ENCODE peak calls at places on chromosomes 3 and 15, in four cellular contexts. One of them, this sample, is unnamed. For H3K9me3, the result is how much of the 10 kb centered on the place peaks cover.

GRCh38 chr15:29857196-29857595 is 34.9 kb upstream of the TJP1 start:
- DNase-seq in CD8-positive, alpha-beta memory T cell: no peak
- DNase-seq in upper lobe of left lung: no peak
- DNase-seq in adipocyte: no peak
- DNase-seq in this sample: no peak

GRCh38 chr3:63954182-63954581 is 42.0 kb upstream of the SCAANT1 start:
- DNase-seq in CD8-positive, alpha-beta memory T cell: no peak
- DNase-seq in upper lobe of left lung: no peak
- DNase-seq in adipocyte: no peak
- DNase-seq in this sample: no peak

GRCh38 chr15:82530606-82531379 is 9.5 kb downstream of the RPS17 start:
- DNase-seq in adipocyte: peak
- DNase-seq in CD8-positive, alpha-beta memory T cell: peak
- DNase-seq in upper lobe of left lung: peak
- DNase-seq in this sample: peak

GRCh38 chr15:68699124-68699880 is 120.5 kb downstream of the CORO2B start:
- DNase-seq in adipocyte: no peak
- DNase-seq in upper lobe of left lung: no peak
- DNase-seq in CD8-positive, alpha-beta memory T cell: no peak
- DNase-seq in this sample: no peak

GRCh38 chr3:101635345-101635744 is 41.6 kb downstream of the ZBTB11 start:
- DNase-seq in adipocyte: no peak
- DNase-seq in CD8-positive, alpha-beta memory T cell: no peak
- DNase-seq in upper lobe of left lung: no peak
- DNase-seq in this sample: no peak

GRCh38 chr15:70835415-70835814 is 18.5 kb downstream of the LARP6 start:
- DNase-seq in CD8-positive, alpha-beta memory T cell: no peak
- DNase-seq in upper lobe of left lung: no peak
- DNase-seq in adipocyte: no peak
- DNase-seq in this sample: no peak

GRCh38 chr3:24128195-24129005 is 183.3 kb downstream of the NR1D2 start:
- DNase-seq in adipocyte: peak
- DNase-seq in CD8-positive, alpha-beta memory T cell: no peak
- DNase-seq in upper lobe of left lung: no peak
- DNase-seq in this sample: no peak

GRCh38 chr3:195550723-195551122 is 7.6 kb upstream of the PPP1R2 start:
- DNase-seq in CD8-positive, alpha-beta memory T cell: no peak
- DNase-seq in upper lobe of left lung: no peak
- DNase-seq in adipocyte: peak
- DNase-seq in this sample: no peak

GRCh38 chr3:190621209-190621608 is 107.3 kb downstream of the IL1RAP start:
- DNase-seq in CD8-positive, alpha-beta memory T cell: no peak
- DNase-seq in upper lobe of left lung: no peak
- DNase-seq in adipocyte: peak
- DNase-seq in this sample: no peak

GRCh38 chr3:45509768-45510129 is 84.8 kb upstream of the LIMD1 start:
- DNase-seq in adipocyte: no peak
- DNase-seq in CD8-positive, alpha-beta memory T cell: no peak
- DNase-seq in upper lobe of left lung: no peak
- DNase-seq in this sample: no peak

GRCh38 chr3:111570404-111571030 is 24.6 kb downstream of the ZBED2 start:
- DNase-seq in adipocyte: no peak
- DNase-seq in CD8-positive, alpha-beta memory T cell: no peak
- DNase-seq in upper lobe of left lung: no peak
- DNase-seq in this sample: no peak

GRCh38 chr3:63655519-63655918 is 3.0 kb downstream of the SNTN start:
- DNase-seq in CD8-positive, alpha-beta memory T cell: no peak
- DNase-seq in upper lobe of left lung: no peak
- DNase-seq in adipocyte: peak
- DNase-seq in this sample: no peak

GRCh38 chr3:122786067-122786466 is 7.6 kb downstream of the HSPBAP1 start:
- DNase-seq in CD8-positive, alpha-beta memory T cell: no peak
- DNase-seq in upper lobe of left lung: no peak
- DNase-seq in adipocyte: peak
- DNase-seq in this sample: no peak

GRCh38 chr3:126158912-126159227 is 21.5 kb downstream of the ALDH1L1 start:
- DNase-seq in upper lobe of left lung: no peak
- DNase-seq in adipocyte: no peak
- DNase-seq in CD8-positive, alpha-beta memory T cell: no peak
- DNase-seq in this sample: no peak

GRCh38 chr3:149393355-149394165 is 16.1 kb upstream of the TM4SF1 start:
- DNase-seq in CD8-positive, alpha-beta memory T cell: no peak
- DNase-seq in adipocyte: peak
- DNase-seq in upper lobe of left lung: no peak
- DNase-seq in this sample: no peak

GRCh38 chr3:85838921-85839320 is 880.1 kb downstream of the CADM2 start:
- DNase-seq in adipocyte: no peak
- DNase-seq in CD8-positive, alpha-beta memory T cell: no peak
- DNase-seq in upper lobe of left lung: no peak
- DNase-seq in this sample: no peak

GRCh38 chr3:139772539-139773500 is 95.0 kb upstream of the NMNAT3 start:
- DNase-seq in CD8-positive, alpha-beta memory T cell: no peak
- DNase-seq in upper lobe of left lung: no peak
- DNase-seq in adipocyte: peak
- DNase-seq in this sample: no peak

GRCh38 chr15:100429116-100429728 is 87.4 kb upstream of the ADAMTS17 start:
- DNase-seq in adipocyte: no peak
- DNase-seq in CD8-positive, alpha-beta memory T cell: no peak
- DNase-seq in upper lobe of left lung: no peak
- DNase-seq in this sample: no peak

GRCh38 chr3:172367205-172368105 is 80.8 kb downstream of the GHSR start:
- DNase-seq in CD8-positive, alpha-beta memory T cell: no peak
- DNase-seq in upper lobe of left lung: no peak
- DNase-seq in adipocyte: peak
- DNase-seq in this sample: no peak

GRCh38 chr3:72120806-72121778 is 336.1 kb upstream of the PROK2 start:
- DNase-seq in upper lobe of left lung: no peak
- DNase-seq in adipocyte: no peak
- DNase-seq in CD8-positive, alpha-beta memory T cell: no peak
- DNase-seq in this sample: no peak

GRCh38 chr15:85274315-85275050 is 105.9 kb upstream of the AKAP13 start:
- DNase-seq in adipocyte: no peak
- DNase-seq in upper lobe of left lung: no peak
- DNase-seq in CD8-positive, alpha-beta memory T cell: no peak
- DNase-seq in this sample: no peak

GRCh38 chr3:155889212-155889611 is 18.8 kb downstream of the GMPS start:
- DNase-seq in upper lobe of left lung: no peak
- DNase-seq in CD8-positive, alpha-beta memory T cell: no peak
- DNase-seq in adipocyte: no peak
- DNase-seq in this sample: no peak

GRCh38 chr3:11014253-11014652 is 21.7 kb downstream of the SLC6A1 start:
- DNase-seq in upper lobe of left lung: no peak
- DNase-seq in CD8-positive, alpha-beta memory T cell: no peak
- DNase-seq in adipocyte: no peak
- DNase-seq in this sample: no peak

GRCh38 chr3:108060331-108060730 is 30.5 kb downstream of the CD47 start:
- DNase-seq in adipocyte: no peak
- DNase-seq in CD8-positive, alpha-beta memory T cell: no peak
- DNase-seq in upper lobe of left lung: no peak
- DNase-seq in this sample: no peak

GRCh38 chr3:110414851-110415250 is 656.8 kb upstream of the NECTIN3 start:
- DNase-seq in CD8-positive, alpha-beta memory T cell: no peak
- DNase-seq in upper lobe of left lung: no peak
- DNase-seq in adipocyte: peak
- DNase-seq in this sample: no peak

GRCh38 chr15:72198410-72199270 is 1.1 kb upstream of the GRAMD2A start:
- DNase-seq in upper lobe of left lung: no peak
- DNase-seq in adipocyte: no peak
- DNase-seq in CD8-positive, alpha-beta memory T cell: no peak
- DNase-seq in this sample: no peak

GRCh38 chr3:188788621-188789081 is 383.1 kb upstream of the TPRG1 start:
- DNase-seq in CD8-positive, alpha-beta memory T cell: peak
- DNase-seq in upper lobe of left lung: no peak
- DNase-seq in adipocyte: peak
- DNase-seq in this sample: no peak

GRCh38 chr3:147943265-147943945 is 534.2 kb downstream of the ZIC1 start:
- DNase-seq in upper lobe of left lung: no peak
- DNase-seq in adipocyte: peak
- DNase-seq in CD8-positive, alpha-beta memory T cell: no peak
- DNase-seq in this sample: no peak

GRCh38 chr3:52121459-52121795 is 32.8 kb downstream of the POC1A start:
- DNase-seq in adipocyte: no peak
- DNase-seq in upper lobe of left lung: no peak
- DNase-seq in CD8-positive, alpha-beta memory T cell: no peak
- DNase-seq in this sample: no peak

DNA sequence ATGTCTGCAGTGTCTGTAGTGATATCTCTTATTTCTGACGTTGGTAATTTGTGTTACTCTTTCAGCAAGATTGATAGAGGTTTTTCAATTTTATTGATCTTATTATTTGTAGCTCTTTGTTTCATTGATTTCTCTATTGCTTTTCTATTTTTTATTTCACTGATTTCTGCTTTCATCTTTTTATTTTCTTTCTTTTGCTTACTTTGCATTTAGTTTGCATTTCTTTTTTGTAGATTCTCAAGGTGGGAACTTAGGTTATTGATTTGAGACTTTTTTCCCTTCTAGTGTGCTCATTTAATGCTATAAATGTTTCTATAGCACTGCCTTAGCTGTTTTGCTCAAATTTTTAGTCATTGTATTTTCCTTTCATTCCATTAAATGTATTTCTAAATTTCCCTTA is 49.5 kb upstream of the GABRG3 start:
- DNase-seq in upper lobe of left lung: no peak
- DNase-seq in adipocyte: no peak
- DNase-seq in CD8-positive, alpha-beta memory T cell: no peak
- DNase-seq in this sample: no peak
- H3K9me3 ChIP-seq in upper lobe of left lung: under half
- H3K9me3 ChIP-seq in adipocyte: under half
- H3K9me3 ChIP-seq in CD8-positive, alpha-beta memory T cell: under half
- H3K9me3 ChIP-seq in this sample: under half

DNA sequence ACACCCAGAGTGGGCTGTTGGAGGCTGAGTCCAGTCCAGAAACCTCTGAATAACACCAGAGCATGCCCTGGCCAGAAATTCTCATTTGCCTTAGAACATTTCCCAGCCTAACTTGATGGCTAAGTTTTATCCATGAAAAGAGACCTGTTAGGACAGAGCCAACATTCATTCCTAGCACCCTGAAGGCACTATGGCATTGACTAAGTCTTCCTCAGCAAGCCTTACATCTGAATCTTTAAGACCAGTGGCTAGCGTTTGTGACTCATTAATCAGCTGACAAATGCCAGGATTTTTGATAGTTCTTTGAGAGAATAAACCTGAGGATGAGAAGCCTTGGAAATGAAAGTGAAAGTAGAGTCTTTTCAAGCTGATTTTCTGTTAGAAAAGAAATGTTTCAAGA is 1087.1 kb upstream of the ALCAM start:
- DNase-seq in upper lobe of left lung: no peak
- DNase-seq in CD8-positive, alpha-beta memory T cell: no peak
- DNase-seq in adipocyte: peak
- DNase-seq in this sample: no peak
- H3K9me3 ChIP-seq in upper lobe of left lung: under half
- H3K9me3 ChIP-seq in CD8-positive, alpha-beta memory T cell: under half
- H3K9me3 ChIP-seq in adipocyte: under half
- H3K9me3 ChIP-seq in this sample: under half

GRCh38 chr15:87145686-87146085 is 1066.0 kb downstream of the AGBL1 start:
- DNase-seq in adipocyte: no peak
- DNase-seq in upper lobe of left lung: no peak
- DNase-seq in CD8-positive, alpha-beta memory T cell: no peak
- DNase-seq in this sample: no peak
- H3K9me3 ChIP-seq in adipocyte: under half
- H3K9me3 ChIP-seq in upper lobe of left lung: under half
- H3K9me3 ChIP-seq in CD8-positive, alpha-beta memory T cell: under half
- H3K9me3 ChIP-seq in this sample: under half

DNA sequence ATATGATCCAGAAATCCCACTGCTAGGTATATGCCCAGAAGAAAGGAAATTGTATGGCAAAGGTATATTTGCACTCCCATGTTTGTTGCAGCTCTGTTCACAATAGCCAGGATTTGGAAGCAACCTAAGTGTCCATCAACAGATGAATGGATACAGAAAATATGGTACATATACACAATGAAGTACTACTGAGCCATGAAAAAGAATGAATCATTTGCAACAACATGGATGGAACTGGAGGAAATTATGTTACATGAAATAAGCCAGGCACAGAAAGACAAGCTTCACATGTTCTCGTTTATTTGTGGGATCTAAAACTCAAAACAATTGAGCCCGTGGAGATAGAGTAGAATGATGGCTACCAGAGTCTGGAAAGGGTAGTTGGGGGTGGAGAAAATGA is 55.5 kb upstream of the BDH1 start:
- DNase-seq in upper lobe of left lung: no peak
- DNase-seq in CD8-positive, alpha-beta memory T cell: no peak
- DNase-seq in adipocyte: no peak
- DNase-seq in this sample: no peak
- H3K9me3 ChIP-seq in upper lobe of left lung: under half
- H3K9me3 ChIP-seq in CD8-positive, alpha-beta memory T cell: under half
- H3K9me3 ChIP-seq in adipocyte: under half
- H3K9me3 ChIP-seq in this sample: under half

GRCh38 chr3:179194931-179195330 is 46.8 kb downstream of the PIK3CA start:
- DNase-seq in adipocyte: no peak
- DNase-seq in CD8-positive, alpha-beta memory T cell: no peak
- DNase-seq in upper lobe of left lung: no peak
- DNase-seq in this sample: no peak
- H3K9me3 ChIP-seq in adipocyte: under half
- H3K9me3 ChIP-seq in CD8-positive, alpha-beta memory T cell: under half
- H3K9me3 ChIP-seq in upper lobe of left lung: under half
- H3K9me3 ChIP-seq in this sample: under half

This sample was measured in T-helper 17 cell.